ENCODE peak calls at places on chromosomes 6 and 20, in seven cellular contexts. X is WERI-Rb-1, B is neural crest cell, C is transverse colon, M is MCF 10A, P is gastrocnemius medialis, Y is psoas muscle. R is an unnamed sample.

GRCh38 chr20:2602046-2602735 is 50.2 kb upstream of the NOP56 start:
- DNase-seq in X (no peak), B (no peak), C (no peak), M (no peak), P (no peak), Y (no peak), R (no peak)

GRCh38 chr6:164396071-164397047 is 913.0 kb downstream of the C6orf118 start:
- DNase-seq in X (no peak), B (peak), C (no peak), M (peak), P (no peak), Y (no peak), R (no peak)

GRCh38 chr6:118283759-118284158 is 264.3 kb upstream of the PLN start:
- DNase-seq in X (peak), B (peak), C (peak), M (peak), P (peak), Y (no peak), R (no peak)

GRCh38 chr20:21719592-21720214 is 14.2 kb downstream of the PAX1 start:
- DNase-seq in X (peak), B (peak), C (peak), M (peak), P (peak), Y (no peak), R (no peak)

GRCh38 chr6:96939019-96939805 is 14.7 kb downstream of the KLHL32 start:
- DNase-seq in X (no peak), B (no peak), C (no peak), M (peak), P (no peak), Y (no peak), R (no peak)

GRCh38 chr6:55694148-55694547 is 115.2 kb upstream of the HMGCLL1 start:
- DNase-seq in X (no peak), B (peak), C (no peak), M (peak), P (no peak), Y (no peak), R (no peak)

GRCh38 chr6:108365488-108365887 is 70.6 kb downstream of the AFG1L start:
- DNase-seq in X (no peak), B (no peak), C (no peak), M (peak), P (no peak), Y (no peak), R (no peak)

GRCh38 chr6:208379-208778 is 83.9 kb upstream of the DUSP22 start:
- DNase-seq in X (no peak), B (no peak), C (no peak), M (no peak), P (no peak), Y (no peak), R (no peak)

GRCh38 chr6:137715589-137716045 is 151.4 kb upstream of the TNFAIP3 start:
- DNase-seq in X (no peak), B (no peak), C (no peak), M (no peak), P (no peak), Y (no peak), R (no peak)

GRCh38 chr6:1624848-1625341 is 15.2 kb downstream of the FOXC1 start:
- DNase-seq in X (no peak), B (no peak), C (no peak), M (no peak), P (no peak), Y (peak), R (no peak)

GRCh38 chr6:115838763-115839401 is 221.8 kb downstream of the FRK start:
- DNase-seq in X (peak), B (no peak), C (peak), M (peak), P (no peak), Y (no peak), R (no peak)

GRCh38 chr6:156828280-156828703 is 51.1 kb downstream of the ARID1B start:
- DNase-seq in X (no peak), B (no peak), C (no peak), M (peak), P (peak), Y (peak), R (no peak)

GRCh38 chr20:7449269-7449668 is 491.0 kb downstream of the HAO1 start:
- DNase-seq in X (no peak), B (no peak), C (no peak), M (no peak), P (no peak), Y (no peak), R (no peak)

GRCh38 chr6:160030103-160030502 is 61.2 kb downstream of the IGF2R start:
- DNase-seq in X (no peak), B (no peak), C (peak), M (peak), P (peak), Y (peak), R (no peak)

GRCh38 chr20:20824924-20825584 is 112.6 kb upstream of the RALGAPA2 start:
- DNase-seq in X (peak), B (peak), C (peak), M (peak), P (peak), Y (peak), R (no peak)

GRCh38 chr6:37279366-37280134 is 21.6 kb upstream of the TMEM217 start:
- DNase-seq in X (no peak), B (no peak), C (no peak), M (peak), P (peak), Y (peak), R (no peak)

GRCh38 chr6:29745386-29745785 is 22.2 kb downstream of the HLA-F start:
- DNase-seq in X (no peak), B (no peak), C (no peak), M (no peak), P (no peak), Y (no peak), R (no peak)

GRCh38 chr6:29743568-29743967 is 20.3 kb downstream of the HLA-F start:
- DNase-seq in X (peak), B (no peak), C (no peak), M (no peak), P (no peak), Y (no peak), R (no peak)

GRCh38 chr6:29743025-29743424 is 19.8 kb downstream of the HLA-F start:
- DNase-seq in X (no peak), B (no peak), C (no peak), M (no peak), P (no peak), Y (no peak), R (no peak)

GRCh38 chr6:29744621-29745020 is 21.4 kb downstream of the HLA-F start:
- DNase-seq in X (no peak), B (no peak), C (no peak), M (no peak), P (no peak), Y (no peak), R (no peak)

GRCh38 chr6:29744131-29744530 is 20.9 kb downstream of the HLA-F start:
- DNase-seq in X (peak), B (no peak), C (no peak), M (no peak), P (no peak), Y (no peak), R (no peak)
- TF ChIP-seq CTCF in X (no peak), B (no peak), C (no peak), M (no peak), P (no peak), Y (no peak), R (no peak)

GRCh38 chr6:41941280-41942044 is at the start of gene CCND3:
- DNase-seq in X (peak), B (peak), C (peak), M (peak), P (peak), Y (peak), R (peak)

GRCh38 chr6:41942045-41942851 is 640 bp upstream of the CCND3 start:
- DNase-seq in X (no peak), B (no peak), C (no peak), M (no peak), P (no peak), Y (no peak), R (no peak)

GRCh38 chr6:41939848-41940758 is 1.5 kb downstream of the CCND3 start:
- DNase-seq in X (peak), B (no peak), C (peak), M (peak), P (no peak), Y (no peak), R (no peak)

GRCh38 chr6:41939091-41939847 is 2.3 kb downstream of the CCND3 start:
- DNase-seq in X (peak), B (no peak), C (peak), M (peak), P (no peak), Y (peak), R (no peak)

GRCh38 chr6:41940759-41941279 is 789 bp downstream of the CCND3 start:
- DNase-seq in X (peak), B (no peak), C (peak), M (peak), P (peak), Y (peak), R (no peak)
- TF ChIP-seq CTCF in X (no peak), B (no peak), C (no peak), M (no peak), P (no peak), Y (no peak), R (peak)

DNA sequence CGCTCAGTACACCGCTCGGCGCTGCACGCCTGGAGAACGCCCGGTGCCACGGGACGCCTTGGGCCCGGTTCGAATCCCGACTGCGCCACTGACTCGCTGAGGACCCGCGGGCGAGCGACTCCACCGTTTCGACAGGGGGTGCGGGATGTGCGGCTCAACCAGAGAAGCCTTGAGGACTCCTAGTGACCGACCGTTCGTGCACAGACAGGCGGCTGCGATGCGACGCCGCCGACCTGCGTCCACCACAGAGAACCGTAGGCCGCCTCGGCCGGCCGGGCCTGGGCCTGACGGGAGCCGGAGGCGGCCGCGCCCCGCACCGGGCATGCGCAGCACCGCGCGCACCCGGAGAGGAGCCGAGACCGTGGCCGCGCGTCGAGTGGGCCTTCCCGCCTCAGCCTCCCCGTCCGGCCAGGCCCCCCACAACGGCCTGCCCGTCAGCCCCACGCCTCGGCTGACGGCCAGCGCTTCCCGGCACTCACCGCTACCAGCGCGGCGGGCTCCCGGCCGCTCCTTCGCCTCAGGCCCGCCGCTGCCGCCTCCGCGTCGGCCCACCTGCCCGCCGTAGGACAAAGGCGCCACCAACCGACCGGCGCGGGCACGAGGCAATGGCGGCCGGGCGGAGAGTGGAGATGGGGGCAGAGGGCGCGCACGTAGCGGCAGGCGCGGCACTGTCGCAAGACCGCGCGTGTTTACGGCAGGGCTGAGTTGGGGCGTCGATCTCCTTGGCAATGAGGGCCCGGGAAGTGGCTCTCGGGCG is at the start of gene NCOA5:
- DNase-seq in X (peak), B (peak), C (peak), M (peak), P (peak), Y (peak), R (peak)
- TF ChIP-seq CTCF in X (peak), B (no peak), C (no peak), M (no peak), P (no peak), Y (peak), R (peak)

GRCh38 chr20:558117-558516 is 14.5 kb upstream of the CSNK2A1 start:
- DNase-seq in X (no peak), B (no peak), C (no peak), M (no peak), P (no peak), Y (no peak), R (no peak)

GRCh38 chr20:561437-562231 is 18.0 kb upstream of the CSNK2A1 start:
- DNase-seq in X (peak), B (peak), C (peak), M (peak), P (peak), Y (peak), R (no peak)

GRCh38 chr20:562232-562897 is 18.8 kb upstream of the CSNK2A1 start:
- DNase-seq in X (no peak), B (no peak), C (no peak), M (no peak), P (no peak), Y (no peak), R (no peak)

GRCh38 chr20:564195-564594 is 20.6 kb upstream of the CSNK2A1 start:
- DNase-seq in X (no peak), B (no peak), C (no peak), M (no peak), P (no peak), Y (no peak), R (no peak)

DNA sequence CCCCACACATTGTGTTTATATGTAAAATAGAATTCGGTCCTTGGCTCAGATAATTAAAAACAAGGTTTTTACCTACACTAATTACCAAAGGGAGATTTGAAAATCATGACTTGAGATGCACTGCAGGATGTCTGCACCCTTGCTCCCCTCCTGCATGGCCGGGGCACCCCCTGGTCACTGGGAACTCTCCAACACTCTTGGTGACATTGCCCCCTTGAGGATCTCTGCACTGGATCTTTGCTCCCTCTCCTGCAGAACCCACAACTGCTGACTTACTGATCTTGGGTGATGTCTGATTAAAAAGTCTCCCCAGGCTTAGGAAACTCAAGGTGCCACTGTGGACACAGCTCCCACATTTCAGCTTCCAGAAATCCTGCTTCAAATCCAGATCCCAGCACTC is 17.1 kb upstream of the CSNK2A1 start:
- DNase-seq in X (no peak), B (no peak), C (no peak), M (no peak), P (no peak), Y (no peak), R (no peak)
- TF ChIP-seq CTCF in X (peak), B (no peak), C (no peak), M (no peak), P (no peak), Y (no peak), R (peak)